ENCODE peak calls at places on chromosome 9, in six cellular contexts. C is substantia nigra, N is neural progenitor cell, T is ovary, P is fibroblast of lung, D is IMR-90. W is an unnamed sample.

GRCh38 chr9:89879276-89879675 is 274.5 kb downstream of the GADD45G start:
- DNase-seq in C (no peak), N (no peak), T (peak), P (no peak), D (no peak), W (no peak)

GRCh38 chr9:21804336-21804735 is 1.9 kb downstream of the MTAP start:
- DNase-seq in C (no peak), N (no peak), T (no peak), P (no peak), D (no peak), W (no peak)

GRCh38 chr9:125747053-125747764 is at the start of gene PBX3:
- DNase-seq in C (no peak), N (peak), T (peak), P (peak), D (no peak), W (peak)

GRCh38 chr9:88988796-88989641 is 2.2 kb upstream of the S1PR3 start:
- DNase-seq in C (no peak), N (no peak), T (no peak), P (peak), D (peak), W (no peak)

GRCh38 chr9:124779368-124780059 is 2.6 kb downstream of the OLFML2A start:
- DNase-seq in C (no peak), N (peak), T (peak), P (peak), D (peak), W (peak)

GRCh38 chr9:131642496-131643083 is 97.3 kb downstream of the PRRT1B start:
- DNase-seq in C (no peak), N (peak), T (no peak), P (no peak), D (no peak), W (no peak)

GRCh38 chr9:123425261-123425821 is 69.3 kb downstream of the CRB2 start:
- DNase-seq in C (peak), N (peak), T (no peak), P (no peak), D (no peak), W (no peak)

GRCh38 chr9:30065888-30066287 is 2318.6 kb upstream of the ACO1 start:
- DNase-seq in C (no peak), N (no peak), T (no peak), P (no peak), D (no peak), W (no peak)

GRCh38 chr9:93010696-93011095 is 47.8 kb upstream of the SUSD3 start:
- DNase-seq in C (no peak), N (peak), T (no peak), P (no peak), D (no peak), W (no peak)

DNA sequence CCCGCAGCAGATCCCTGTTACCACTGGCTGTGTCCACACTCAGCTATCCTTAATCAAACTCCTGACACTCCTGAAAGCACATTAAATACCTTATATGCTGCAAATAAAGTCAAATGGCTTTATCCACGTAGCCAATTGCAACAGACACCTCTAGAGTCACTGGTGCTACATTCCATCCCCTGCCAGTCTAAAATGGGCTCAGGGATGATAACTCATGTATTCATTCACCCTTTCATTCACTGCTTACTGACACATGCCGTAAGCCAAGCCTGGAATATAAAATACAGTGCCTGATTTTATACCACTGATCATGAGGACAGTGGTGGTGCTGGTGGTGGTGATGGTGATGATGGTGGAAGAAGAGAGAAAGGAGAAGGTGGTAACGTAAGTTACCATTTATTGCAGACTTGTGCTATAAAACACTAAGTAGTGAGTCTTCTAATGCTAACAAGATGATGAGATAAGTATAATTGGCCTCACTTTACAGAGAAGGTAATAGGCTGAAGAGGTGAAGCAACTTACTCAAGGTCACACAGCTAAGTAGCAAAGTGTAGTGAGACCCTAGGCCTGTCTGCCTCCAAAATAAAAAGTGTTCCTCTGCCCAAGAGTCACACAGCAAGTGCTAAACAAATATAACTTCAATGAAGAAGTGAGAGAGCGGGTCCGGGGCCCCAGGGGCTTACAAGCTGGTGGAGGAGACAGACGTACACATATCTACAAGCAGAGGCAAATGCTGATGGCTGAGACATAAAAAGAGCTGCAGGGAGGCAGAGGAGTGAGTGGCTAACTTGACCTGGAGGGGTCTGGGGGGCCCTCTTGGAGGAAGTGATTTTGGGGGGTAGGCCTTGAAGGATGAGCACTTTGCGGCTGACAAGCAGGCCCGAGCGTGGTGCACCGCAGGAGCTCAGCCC is 1.2 kb downstream of the TTLL11 start:
- DNase-seq in C (no peak), N (no peak), T (no peak), P (no peak), D (no peak), W (no peak)
- H3K27ac ChIP-seq in C (peak), N (no peak), T (no peak), P (peak), D (peak), W (no peak)

GRCh38 chr9:129595323-129595741 is 25.6 kb downstream of the C9orf50 start:
- DNase-seq in C (no peak), N (no peak), T (no peak), P (peak), D (peak), W (peak)

GRCh38 chr9:129597355-129598088 is 23.4 kb downstream of the C9orf50 start:
- DNase-seq in C (no peak), N (peak), T (peak), P (peak), D (peak), W (peak)

GRCh38 chr9:129595903-129596540 is 24.9 kb downstream of the C9orf50 start:
- DNase-seq in C (no peak), N (no peak), T (no peak), P (no peak), D (no peak), W (no peak)

GRCh38 chr9:129596541-129597328 is 24.2 kb downstream of the C9orf50 start:
- DNase-seq in C (no peak), N (peak), T (peak), P (peak), D (peak), W (peak)

GRCh38 chr9:129598089-129598596 is 22.8 kb downstream of the C9orf50 start:
- DNase-seq in C (no peak), N (no peak), T (no peak), P (no peak), D (no peak), W (no peak)
- H3K27ac ChIP-seq in C (no peak), N (no peak), T (peak), P (peak), D (peak), W (no peak)

GRCh38 chr9:8736805-8737204 is 937.2 kb upstream of the DMAC1 start:
- DNase-seq in C (no peak), N (no peak), T (no peak), P (no peak), D (no peak), W (peak)
- H3K27ac ChIP-seq in C (no peak), N (no peak), T (no peak), P (no peak), D (no peak), W (no peak)

GRCh38 chr9:109119439-109120203 is at the start of gene TMEM245:
- DNase-seq in C (peak), N (peak), T (peak), P (peak), D (peak), W (peak)

GRCh38 chr9:109122726-109123621 is 3.2 kb upstream of the TMEM245 start:
- DNase-seq in C (no peak), N (no peak), T (no peak), P (no peak), D (no peak), W (no peak)

GRCh38 chr9:109118802-109119438 is 827 bp downstream of the TMEM245 start:
- DNase-seq in C (no peak), N (peak), T (no peak), P (peak), D (peak), W (peak)

GRCh38 chr9:109120204-109120789 is 550 bp upstream of the TMEM245 start:
- DNase-seq in C (no peak), N (no peak), T (no peak), P (no peak), D (no peak), W (no peak)

DNA sequence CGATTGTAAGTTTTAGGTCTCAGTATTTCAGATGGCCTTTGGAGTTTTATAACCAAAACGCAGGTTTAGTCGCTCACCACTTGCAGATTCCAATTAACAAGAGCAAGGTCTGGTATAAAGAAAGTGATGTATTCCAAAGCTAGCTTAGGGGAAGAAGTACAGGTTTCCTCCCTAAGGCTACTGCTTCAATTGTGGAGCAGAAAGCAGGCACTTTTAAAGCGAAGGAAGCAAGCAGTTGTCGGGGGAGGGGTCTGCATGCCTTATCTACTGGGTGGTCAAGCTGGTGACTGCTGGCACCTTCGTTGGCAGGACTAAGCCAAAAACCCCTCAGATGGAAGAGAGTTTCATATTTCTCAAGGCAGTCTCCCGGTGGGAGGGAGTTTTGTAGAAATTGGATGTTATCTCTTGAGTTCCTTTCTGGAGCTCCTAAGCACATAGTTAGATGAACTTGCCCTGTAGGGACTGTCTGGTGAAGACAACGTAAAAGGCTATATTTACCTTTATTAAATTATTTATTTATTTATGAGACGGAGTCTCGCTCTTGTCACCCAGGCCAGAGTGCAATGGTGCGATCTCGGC is 1.6 kb upstream of the TMEM245 start:
- DNase-seq in C (no peak), N (peak), T (no peak), P (no peak), D (no peak), W (no peak)
- H3K27ac ChIP-seq in C (no peak), N (no peak), T (no peak), P (no peak), D (no peak), W (no peak)

GRCh38 chr9:112755675-112756074 is 5.1 kb downstream of the SNX30 start:
- DNase-seq in C (no peak), N (no peak), T (no peak), P (peak), D (peak), W (no peak)
- H3K27ac ChIP-seq in C (no peak), N (no peak), T (no peak), P (no peak), D (no peak), W (no peak)

GRCh38 chr9:127693697-127694096 is 13.1 kb upstream of the CFAP157 start:
- DNase-seq in C (no peak), N (no peak), T (no peak), P (no peak), D (no peak), W (no peak)
- H3K27ac ChIP-seq in C (no peak), N (no peak), T (no peak), P (no peak), D (no peak), W (no peak)

GRCh38 chr9:136631038-136632000 is 31.4 kb upstream of the EGFL7 start:
- DNase-seq in C (peak), N (peak), T (peak), P (peak), D (peak), W (peak)

GRCh38 chr9:136629001-136629878 is 33.5 kb upstream of the EGFL7 start:
- DNase-seq in C (no peak), N (no peak), T (no peak), P (no peak), D (no peak), W (no peak)

GRCh38 chr9:136628287-136628686 is 34.4 kb upstream of the EGFL7 start:
- DNase-seq in C (no peak), N (no peak), T (no peak), P (no peak), D (no peak), W (peak)

GRCh38 chr9:136630662-136630992 is 32.1 kb upstream of the EGFL7 start:
- DNase-seq in C (no peak), N (no peak), T (no peak), P (no peak), D (no peak), W (no peak)

DNA sequence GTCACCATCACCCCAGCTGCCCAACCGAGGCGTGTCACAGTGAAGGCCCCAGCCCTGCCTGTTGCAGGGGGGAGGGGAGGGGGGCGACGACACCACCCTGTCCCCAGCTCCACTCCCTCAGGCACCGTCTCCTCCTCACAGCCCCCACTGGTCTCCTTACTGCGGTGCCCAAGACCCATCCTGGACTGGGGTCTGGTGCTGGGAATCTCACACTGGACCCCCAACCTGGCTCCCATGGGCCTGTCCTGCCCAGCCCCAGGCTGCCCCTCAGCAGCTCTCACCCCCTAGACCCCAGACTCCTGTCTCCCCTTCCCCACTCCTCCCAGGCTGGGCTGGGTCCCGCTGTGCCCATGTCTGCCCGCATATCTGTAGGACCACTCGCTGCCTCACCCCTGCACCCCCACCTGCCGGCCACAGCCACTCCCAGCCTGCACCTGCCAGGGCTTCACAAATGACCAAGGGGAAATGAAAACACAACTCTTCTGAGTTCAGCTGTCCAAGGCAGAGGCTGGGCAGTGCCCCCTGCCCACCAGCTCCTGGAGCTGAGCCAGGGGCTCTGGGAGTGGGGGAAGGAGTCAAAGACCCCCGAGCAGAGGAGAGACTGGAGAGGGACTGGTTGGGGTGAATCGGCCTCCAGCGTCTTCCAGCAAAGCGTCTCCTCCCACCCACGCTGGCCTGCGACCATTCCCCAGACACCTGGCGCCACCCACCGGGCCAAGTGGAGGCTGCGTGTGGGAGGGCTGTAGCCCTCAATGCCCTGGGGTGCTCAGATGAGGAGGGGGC is 32.6 kb upstream of the EGFL7 start:
- DNase-seq in C (peak), N (peak), T (no peak), P (peak), D (peak), W (peak)
- H3K27ac ChIP-seq in C (no peak), N (no peak), T (no peak), P (no peak), D (no peak), W (no peak)

GRCh38 chr9:91223000-91223399 is 138.7 kb downstream of the AUH start:
- DNase-seq in C (no peak), N (no peak), T (no peak), P (no peak), D (no peak), W (no peak)

GRCh38 chr9:91221332-91221731 is 140.4 kb downstream of the AUH start:
- DNase-seq in C (no peak), N (no peak), T (no peak), P (peak), D (peak), W (no peak)

GRCh38 chr9:91220491-91221135 is 141.1 kb downstream of the AUH start:
- DNase-seq in C (no peak), N (no peak), T (no peak), P (peak), D (peak), W (no peak)

GRCh38 chr9:91220021-91220420 is 141.7 kb downstream of the AUH start:
- DNase-seq in C (no peak), N (no peak), T (no peak), P (no peak), D (no peak), W (no peak)

GRCh38 chr9:91222457-91222856 is 139.3 kb downstream of the AUH start:
- DNase-seq in C (no peak), N (no peak), T (no peak), P (no peak), D (no peak), W (no peak)
- H3K27ac ChIP-seq in C (no peak), N (no peak), T (no peak), P (no peak), D (no peak), W (no peak)

W was measured in SJCRH30.